ENCODE peak calls at places on chromosomes 4 and X, in eight cellular contexts. G, Y, O, T, F, D, L and R are unnamed samples.

GRCh38 chr4:87819281-87819919 is 13.4 kb upstream of the MEPE start:
- DNase-seq in D (no peak), Y (no peak), L (no peak), F (no peak), G (no peak), O (no peak), T (no peak), R (no peak)

GRCh38 chr4:133969202-133969873 is 232.3 kb downstream of the PABPC4L start:
- DNase-seq in L (no peak), F (no peak), D (no peak), Y (no peak), G (peak; percentile 43), T (no peak), O (no peak), R (no peak)

GRCh38 chrX:26908218-26908617 is 554.9 kb downstream of the PPP4R3C start:
- DNase-seq in F (no peak), D (no peak), Y (no peak), T (no peak), O (no peak), L (no peak), G (no peak), R (no peak)

GRCh38 chr4:14504162-14504561 is 498.1 kb upstream of the CPEB2 start:
- DNase-seq in F (no peak), L (no peak), D (no peak), O (no peak), Y (no peak), G (no peak), T (no peak), R (no peak)

GRCh38 chr4:22246816-22247215 is 269.1 kb downstream of the ADGRA3 start:
- DNase-seq in L (no peak), T (no peak), Y (no peak), G (no peak), F (no peak), D (no peak), O (no peak), R (no peak)

GRCh38 chrX:66004928-66005831 is 34.7 kb downstream of the VSIG4 start:
- DNase-seq in T (no peak), Y (no peak), G (no peak), F (no peak), D (no peak), L (no peak), O (no peak), R (no peak)

GRCh38 chrX:19372170-19373033 is 28.7 kb downstream of the PDHA1 start:
- DNase-seq in L (no peak), Y (peak; percentile 76), O (no peak), T (peak; percentile 52), D (no peak), G (no peak), F (peak; percentile 60), R (peak; percentile 31)

GRCh38 chr4:80295841-80296240 is 29.4 kb downstream of the FGF5 start:
- DNase-seq in T (no peak), D (no peak), L (no peak), O (no peak), Y (no peak), G (no peak), F (no peak), R (no peak)

GRCh38 chr4:73222466-73223257 is 35.9 kb downstream of the ANKRD17 start:
- DNase-seq in Y (peak; percentile 78), O (no peak), D (no peak), G (peak; percentile 51), F (peak; percentile 57), T (peak; percentile 68), L (no peak), R (peak; percentile 71)

GRCh38 chrX:51494409-51494808 is 2.0 kb downstream of the NUDT11 start:
- DNase-seq in D (no peak), Y (no peak), O (no peak), L (no peak), T (no peak), F (no peak), G (no peak), R (no peak)

GRCh38 chr4:24643774-24644520 is 59.6 kb upstream of the DHX15 start:
- DNase-seq in O (peak; percentile 42), F (no peak), D (no peak), T (no peak), L (no peak), Y (no peak), G (no peak), R (no peak)

GRCh38 chrX:22800360-22800759 is 199.4 kb upstream of the DDX53 start:
- DNase-seq in Y (no peak), F (peak; percentile 4), O (no peak), G (peak; percentile 33), L (no peak), T (peak; percentile 12), D (no peak), R (no peak)

GRCh38 chr4:168648929-168649328 is 152.1 kb downstream of the PALLD start:
- DNase-seq in L (no peak), F (no peak), O (no peak), D (no peak), G (no peak), Y (no peak), T (peak; percentile 29), R (no peak)

GRCh38 chr4:81723927-81724587 is 252.3 kb upstream of the RASGEF1B start:
- DNase-seq in O (no peak), T (peak; percentile 45), L (no peak), Y (peak; percentile 49), F (peak; percentile 63), D (no peak), G (no peak), R (peak; percentile 26)

GRCh38 chrX:108270280-108270679 is 167.9 kb downstream of the COL4A6 start:
- DNase-seq in F (no peak), L (no peak), O (no peak), Y (no peak), T (no peak), D (no peak), G (no peak), R (no peak)

GRCh38 chrX:41045960-41046567 is 39.2 kb upstream of the USP9X start:
- DNase-seq in O (no peak), G (no peak), F (peak; percentile 53), Y (no peak), D (no peak), T (peak; percentile 15), L (no peak), R (peak; percentile 11)

GRCh38 chr4:158006973-158007372 is 165.9 kb downstream of the GASK1B start:
- DNase-seq in L (no peak), O (no peak), D (no peak), Y (no peak), G (no peak), T (peak; percentile 49), F (peak; percentile 71), R (no peak)

GRCh38 chr4:87007345-87008181 is 72.8 kb downstream of the AFF1 start:
- DNase-seq in T (peak; percentile 77), G (peak; percentile 64), O (peak; percentile 95), D (peak; percentile 80), F (peak; percentile 70), L (peak; percentile 62), Y (peak; percentile 69), R (peak; percentile 61)

GRCh38 chr4:88605744-88606143 is 13.5 kb downstream of the HERC3 start:
- DNase-seq in F (no peak), D (no peak), T (no peak), G (no peak), Y (no peak), O (no peak), L (no peak), R (no peak)

GRCh38 chr4:21790437-21791029 is 158.0 kb downstream of the KCNIP4 start:
- DNase-seq in Y (no peak), F (no peak), G (no peak), L (no peak), D (no peak), O (no peak), T (no peak), R (no peak)

GRCh38 chr4:120007171-120007894 is 59.3 kb downstream of the MAD2L1 start:
- DNase-seq in T (no peak), Y (no peak), L (no peak), G (no peak), O (no peak), D (no peak), F (no peak), R (no peak)

DNA sequence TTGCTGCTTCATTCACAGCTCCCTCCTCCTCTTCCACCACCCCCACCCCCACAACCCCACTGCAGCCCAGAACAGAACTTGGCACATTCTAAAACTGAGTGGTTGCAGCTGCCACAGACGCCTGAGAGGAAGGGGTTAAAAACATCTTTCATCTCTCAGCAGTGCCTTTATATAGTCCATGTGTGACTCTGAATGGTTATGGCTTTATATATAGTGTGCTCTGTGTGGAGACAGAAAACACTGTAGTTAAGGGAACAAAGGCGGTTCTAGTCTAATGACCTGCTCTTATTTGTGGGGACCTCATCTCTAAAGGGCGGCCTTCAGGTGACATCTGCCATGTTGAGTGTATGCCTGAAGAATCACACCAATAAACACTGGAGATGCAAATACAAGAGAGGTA is 144.7 kb downstream of the BCOR start:
- DNase-seq in F (no peak), O (no peak), Y (no peak), L (no peak), T (no peak), G (no peak), D (no peak), R (no peak)
- TF ChIP-seq POLR2A in F (no peak), O (no peak), Y (no peak), L (no peak), T (no peak), G (no peak), D (no peak), R (no peak)

GRCh38 chr4:82842593-82842992 is 44.0 kb upstream of the SCD5 start:
- DNase-seq in Y (no peak), G (no peak), F (no peak), T (no peak), D (no peak), L (no peak), O (no peak), R (no peak)
- TF ChIP-seq CTCF in Y (no peak), G (no peak), F (no peak), T (no peak), D (peak; percentile 14), L (no peak), O (no peak), R (no peak)

DNA sequence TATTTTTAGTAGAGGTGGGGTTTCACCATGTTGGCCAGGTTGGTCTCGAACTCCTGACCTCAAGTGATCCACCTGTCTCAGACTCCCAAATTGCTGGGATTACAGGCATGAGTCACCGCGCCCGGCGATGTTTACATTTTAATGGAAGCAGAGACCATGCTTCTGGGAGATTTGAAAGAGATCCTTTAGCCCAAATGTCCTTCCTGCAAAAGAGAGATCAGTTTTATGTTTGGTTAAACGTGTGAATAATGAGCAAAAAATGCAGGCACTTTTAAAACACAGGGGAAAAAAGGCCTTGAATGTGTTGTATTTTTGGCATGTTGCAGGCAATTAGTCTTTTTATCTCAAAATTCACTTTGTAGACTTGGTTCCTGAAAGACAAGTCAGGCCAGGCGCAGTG is 95.8 kb upstream of the ELOVL6 start:
- DNase-seq in D (no peak), G (no peak), Y (no peak), L (no peak), F (no peak), O (peak; percentile 21), T (no peak), R (no peak)
- TF ChIP-seq POLR2A in D (no peak), G (no peak), Y (no peak), L (no peak), F (no peak), O (no peak), T (no peak), R (no peak)

GRCh38 chrX:50211510-50211909 is 6.9 kb downstream of the CCNB3 start:
- DNase-seq in T (no peak), L (no peak), G (no peak), O (no peak), D (no peak), F (no peak), Y (peak; percentile 9), R (no peak)
- TF ChIP-seq CTCF in T (peak; percentile 25), L (no peak), G (no peak), O (no peak), D (peak; percentile 10), F (no peak), Y (no peak), R (no peak)